ENCODE peak calls at places on chromosomes 12 and 14, in four cellular contexts. One of them, this sample, is unnamed.

GRCh38 chr14:74888164-74889158 is 6.7 kb downstream of the DLST start:
- DNase-seq in mammary epithelial cell: peak
- DNase-seq in fibroblast of pulmonary artery: no peak
- DNase-seq in right lobe of liver: no peak
- DNase-seq in this sample: peak

GRCh38 chr14:56718312-56718711 is 92.0 kb downstream of the OTX2 start:
- DNase-seq in mammary epithelial cell: no peak
- DNase-seq in fibroblast of pulmonary artery: no peak
- DNase-seq in right lobe of liver: no peak
- DNase-seq in this sample: no peak

GRCh38 chr14:99273724-99274345 is 1.8 kb upstream of the BCL11B start:
- DNase-seq in mammary epithelial cell: peak
- DNase-seq in fibroblast of pulmonary artery: no peak
- DNase-seq in right lobe of liver: no peak
- DNase-seq in this sample: no peak

GRCh38 chr12:105083551-105084105 is 630 bp downstream of the ALDH1L2 start:
- DNase-seq in mammary epithelial cell: peak
- DNase-seq in fibroblast of pulmonary artery: peak
- DNase-seq in right lobe of liver: no peak
- DNase-seq in this sample: peak

GRCh38 chr14:74299061-74299545 is 3.6 kb downstream of the ABCD4 start:
- DNase-seq in mammary epithelial cell: no peak
- DNase-seq in fibroblast of pulmonary artery: peak
- DNase-seq in right lobe of liver: no peak
- DNase-seq in this sample: no peak

GRCh38 chr14:73591690-73592448 is at the start of gene ACOT4:
- DNase-seq in mammary epithelial cell: peak
- DNase-seq in fibroblast of pulmonary artery: peak
- DNase-seq in right lobe of liver: peak
- DNase-seq in this sample: no peak

GRCh38 chr12:38689704-38690103 is 215.7 kb downstream of the CPNE8 start:
- DNase-seq in mammary epithelial cell: peak
- DNase-seq in fibroblast of pulmonary artery: peak
- DNase-seq in right lobe of liver: no peak
- DNase-seq in this sample: no peak

GRCh38 chr14:56390859-56391258 is 188.7 kb upstream of the TMEM260 start:
- DNase-seq in mammary epithelial cell: no peak
- DNase-seq in fibroblast of pulmonary artery: no peak
- DNase-seq in right lobe of liver: no peak
- DNase-seq in this sample: no peak

GRCh38 chr12:53068811-53069585 is 10.2 kb downstream of the SPRYD3 start:
- DNase-seq in mammary epithelial cell: peak
- DNase-seq in fibroblast of pulmonary artery: no peak
- DNase-seq in right lobe of liver: no peak
- DNase-seq in this sample: no peak

GRCh38 chr12:121467638-121468403 is 67.9 kb downstream of the RNF34 start:
- DNase-seq in mammary epithelial cell: no peak
- DNase-seq in fibroblast of pulmonary artery: peak
- DNase-seq in right lobe of liver: peak
- DNase-seq in this sample: no peak

GRCh38 chr12:107322063-107322462 is 228.7 kb upstream of the CRY1 start:
- DNase-seq in mammary epithelial cell: no peak
- DNase-seq in fibroblast of pulmonary artery: no peak
- DNase-seq in right lobe of liver: no peak
- DNase-seq in this sample: no peak

GRCh38 chr14:99524804-99525698 is 43.8 kb downstream of the CCNK start:
- DNase-seq in mammary epithelial cell: no peak
- DNase-seq in fibroblast of pulmonary artery: peak
- DNase-seq in right lobe of liver: peak
- DNase-seq in this sample: peak

GRCh38 chr12:108826115-108826806 is 31.1 kb downstream of the SSH1 start:
- DNase-seq in mammary epithelial cell: no peak
- DNase-seq in fibroblast of pulmonary artery: peak
- DNase-seq in right lobe of liver: no peak
- DNase-seq in this sample: peak

GRCh38 chr12:58539295-58539694 is 381.0 kb downstream of the LRIG3 start:
- DNase-seq in mammary epithelial cell: no peak
- DNase-seq in fibroblast of pulmonary artery: no peak
- DNase-seq in right lobe of liver: no peak
- DNase-seq in this sample: no peak

GRCh38 chr14:65476290-65476941 is 63.9 kb downstream of the FUT8 start:
- DNase-seq in mammary epithelial cell: no peak
- DNase-seq in fibroblast of pulmonary artery: no peak
- DNase-seq in right lobe of liver: no peak
- DNase-seq in this sample: no peak

GRCh38 chr12:62292761-62293446 is 32.7 kb downstream of the USP15 start:
- DNase-seq in mammary epithelial cell: no peak
- DNase-seq in fibroblast of pulmonary artery: no peak
- DNase-seq in right lobe of liver: no peak
- DNase-seq in this sample: no peak

GRCh38 chr12:106345739-106346138 is 11.8 kb upstream of the POLR3B start:
- DNase-seq in mammary epithelial cell: peak
- DNase-seq in fibroblast of pulmonary artery: peak
- DNase-seq in right lobe of liver: no peak
- DNase-seq in this sample: peak

GRCh38 chr12:44372259-44372658 is 503.9 kb downstream of the NELL2 start:
- DNase-seq in mammary epithelial cell: peak
- DNase-seq in fibroblast of pulmonary artery: no peak
- DNase-seq in right lobe of liver: no peak
- DNase-seq in this sample: peak

GRCh38 chr12:28294300-28294699 is 104.0 kb downstream of the CCDC91 start:
- DNase-seq in mammary epithelial cell: no peak
- DNase-seq in fibroblast of pulmonary artery: no peak
- DNase-seq in right lobe of liver: no peak
- DNase-seq in this sample: no peak

GRCh38 chr14:68841030-68841809 is 48.4 kb upstream of the ZFP36L1 start:
- DNase-seq in mammary epithelial cell: peak
- DNase-seq in fibroblast of pulmonary artery: peak
- DNase-seq in right lobe of liver: no peak
- DNase-seq in this sample: no peak

GRCh38 chr12:61584943-61585342 is 675.3 kb upstream of the USP15 start:
- DNase-seq in mammary epithelial cell: no peak
- DNase-seq in fibroblast of pulmonary artery: no peak
- DNase-seq in right lobe of liver: no peak
- DNase-seq in this sample: no peak

GRCh38 chr12:58415716-58416115 is 474.3 kb downstream of the ATP23 start:
- DNase-seq in mammary epithelial cell: no peak
- DNase-seq in fibroblast of pulmonary artery: no peak
- DNase-seq in right lobe of liver: no peak
- DNase-seq in this sample: no peak

GRCh38 chr12:85092814-85093370 is 56.7 kb downstream of the LRRIQ1 start:
- DNase-seq in mammary epithelial cell: peak
- DNase-seq in fibroblast of pulmonary artery: no peak
- DNase-seq in right lobe of liver: no peak
- DNase-seq in this sample: no peak

GRCh38 chr12:132952371-132953162 is 3.5 kb downstream of the ZNF605 start:
- DNase-seq in mammary epithelial cell: no peak
- DNase-seq in fibroblast of pulmonary artery: no peak
- DNase-seq in right lobe of liver: no peak
- DNase-seq in this sample: no peak

GRCh38 chr12:53052419-53053222 is 2.8 kb downstream of the TNS2 start:
- DNase-seq in mammary epithelial cell: peak
- DNase-seq in fibroblast of pulmonary artery: peak
- DNase-seq in right lobe of liver: peak
- DNase-seq in this sample: peak

GRCh38 chr12:82963961-82964360 is 277.3 kb downstream of the TMTC2 start:
- DNase-seq in mammary epithelial cell: no peak
- DNase-seq in fibroblast of pulmonary artery: no peak
- DNase-seq in right lobe of liver: no peak
- DNase-seq in this sample: no peak

GRCh38 chr12:129902371-129903091 is 1.3 kb downstream of the TMEM132D start:
- DNase-seq in mammary epithelial cell: no peak
- DNase-seq in fibroblast of pulmonary artery: no peak
- DNase-seq in right lobe of liver: no peak
- DNase-seq in this sample: no peak

GRCh38 chr14:63383776-63384367 is 65.1 kb upstream of the GPHB5 start:
- DNase-seq in mammary epithelial cell: no peak
- DNase-seq in fibroblast of pulmonary artery: no peak
- DNase-seq in right lobe of liver: no peak
- DNase-seq in this sample: no peak

GRCh38 chr12:4037747-4038312 is 164.6 kb upstream of the PARP11 start:
- DNase-seq in mammary epithelial cell: peak
- DNase-seq in fibroblast of pulmonary artery: peak
- DNase-seq in right lobe of liver: no peak
- DNase-seq in this sample: peak

GRCh38 chr12:124188561-124189405 is 106.1 kb upstream of the RFLNA start:
- DNase-seq in mammary epithelial cell: no peak
- DNase-seq in fibroblast of pulmonary artery: peak
- DNase-seq in right lobe of liver: no peak
- DNase-seq in this sample: no peak

GRCh38 chr14:96165493-96166474 is 38.9 kb upstream of the BDKRB2 start:
- DNase-seq in mammary epithelial cell: no peak
- DNase-seq in fibroblast of pulmonary artery: no peak
- DNase-seq in right lobe of liver: no peak
- DNase-seq in this sample: no peak

GRCh38 chr12:109445224-109445623 is 31.9 kb downstream of the KCTD10 start:
- DNase-seq in mammary epithelial cell: no peak
- DNase-seq in fibroblast of pulmonary artery: peak
- DNase-seq in right lobe of liver: no peak
- DNase-seq in this sample: peak

GRCh38 chr14:22316473-22316872 is 272.6 kb downstream of the DAD1 start:
- DNase-seq in mammary epithelial cell: no peak
- DNase-seq in fibroblast of pulmonary artery: no peak
- DNase-seq in right lobe of liver: no peak
- DNase-seq in this sample: no peak

GRCh38 chr12:116093915-116094314 is 183.6 kb downstream of the MED13L start:
- DNase-seq in mammary epithelial cell: no peak
- DNase-seq in fibroblast of pulmonary artery: no peak
- DNase-seq in right lobe of liver: no peak
- DNase-seq in this sample: no peak

GRCh38 chr14:105091335-105092123 is 26.3 kb upstream of the GPR132 start:
- DNase-seq in mammary epithelial cell: peak
- DNase-seq in fibroblast of pulmonary artery: no peak
- DNase-seq in right lobe of liver: peak
- DNase-seq in this sample: peak

GRCh38 chr14:75333523-75334190 is 55.0 kb downstream of the FOS start:
- DNase-seq in mammary epithelial cell: no peak
- DNase-seq in fibroblast of pulmonary artery: no peak
- DNase-seq in right lobe of liver: no peak
- DNase-seq in this sample: no peak

GRCh38 chr12:92486443-92487137 is 216.2 kb upstream of the PLEKHG7 start:
- DNase-seq in mammary epithelial cell: no peak
- DNase-seq in fibroblast of pulmonary artery: no peak
- DNase-seq in right lobe of liver: no peak
- DNase-seq in this sample: no peak

GRCh38 chr12:22658214-22658613 is 33.2 kb downstream of the ETNK1 start:
- DNase-seq in mammary epithelial cell: peak
- DNase-seq in fibroblast of pulmonary artery: peak
- DNase-seq in right lobe of liver: no peak
- DNase-seq in this sample: peak

GRCh38 chr12:64004639-64005038 is 160.1 kb downstream of the SRGAP1 start:
- DNase-seq in mammary epithelial cell: no peak
- DNase-seq in fibroblast of pulmonary artery: peak
- DNase-seq in right lobe of liver: no peak
- DNase-seq in this sample: peak

GRCh38 chr14:91325211-91325610 is 80.7 kb upstream of the GPR68 start:
- DNase-seq in mammary epithelial cell: no peak
- DNase-seq in fibroblast of pulmonary artery: no peak
- DNase-seq in right lobe of liver: no peak
- DNase-seq in this sample: no peak

GRCh38 chr14:91327661-91328312 is 83.3 kb upstream of the GPR68 start:
- DNase-seq in mammary epithelial cell: no peak
- DNase-seq in fibroblast of pulmonary artery: no peak
- DNase-seq in right lobe of liver: no peak
- DNase-seq in this sample: no peak

GRCh38 chr14:91326514-91326832 is 82.0 kb upstream of the GPR68 start:
- DNase-seq in mammary epithelial cell: no peak
- DNase-seq in fibroblast of pulmonary artery: no peak
- DNase-seq in right lobe of liver: no peak
- DNase-seq in this sample: no peak

GRCh38 chr14:91328313-91329050 is 84.0 kb upstream of the GPR68 start:
- DNase-seq in mammary epithelial cell: no peak
- DNase-seq in fibroblast of pulmonary artery: no peak
- DNase-seq in right lobe of liver: no peak
- DNase-seq in this sample: no peak

GRCh38 chr14:91327201-91327600 is 82.7 kb upstream of the GPR68 start:
- DNase-seq in mammary epithelial cell: no peak
- DNase-seq in fibroblast of pulmonary artery: no peak
- DNase-seq in right lobe of liver: no peak
- DNase-seq in this sample: no peak
- TF ChIP-seq CTCF in mammary epithelial cell: no peak
- TF ChIP-seq CTCF in fibroblast of pulmonary artery: no peak
- TF ChIP-seq CTCF in right lobe of liver: no peak
- TF ChIP-seq CTCF in this sample: no peak

GRCh38 chr14:77066555-77067172 is 31.4 kb upstream of the CIPC start:
- DNase-seq in mammary epithelial cell: no peak
- DNase-seq in fibroblast of pulmonary artery: peak
- DNase-seq in right lobe of liver: no peak
- DNase-seq in this sample: no peak
- TF ChIP-seq CTCF in mammary epithelial cell: no peak
- TF ChIP-seq CTCF in fibroblast of pulmonary artery: no peak
- TF ChIP-seq CTCF in right lobe of liver: no peak
- TF ChIP-seq CTCF in this sample: no peak

DNA sequence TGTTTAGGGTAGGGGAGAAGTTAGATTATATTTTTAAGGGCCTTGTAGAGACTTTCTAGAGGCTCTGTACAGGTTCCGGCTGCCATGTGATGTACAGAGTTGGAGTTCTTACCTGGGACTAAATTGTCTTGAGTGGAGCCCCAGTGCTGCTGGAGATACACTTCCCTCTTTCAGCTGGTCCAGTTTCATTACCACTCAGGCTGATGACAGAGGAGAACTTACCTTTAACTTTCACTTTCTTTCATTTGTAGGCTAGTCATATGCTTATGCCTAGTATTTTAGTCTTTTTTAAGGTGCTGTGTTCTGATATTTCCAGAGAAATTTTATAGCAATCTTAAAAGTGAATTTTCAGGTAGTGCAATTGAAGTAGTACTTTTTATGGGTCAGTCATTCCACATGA is 117.3 kb downstream of the ERC1 start:
- DNase-seq in mammary epithelial cell: no peak
- DNase-seq in fibroblast of pulmonary artery: no peak
- DNase-seq in right lobe of liver: no peak
- DNase-seq in this sample: no peak
- TF ChIP-seq CTCF in mammary epithelial cell: no peak
- TF ChIP-seq CTCF in fibroblast of pulmonary artery: no peak
- TF ChIP-seq CTCF in right lobe of liver: no peak
- TF ChIP-seq CTCF in this sample: no peak

GRCh38 chr14:36505892-36506731 is 13.9 kb downstream of the NKX2-1 start:
- DNase-seq in mammary epithelial cell: no peak
- DNase-seq in fibroblast of pulmonary artery: no peak
- DNase-seq in right lobe of liver: no peak
- DNase-seq in this sample: no peak
- TF ChIP-seq CTCF in mammary epithelial cell: no peak
- TF ChIP-seq CTCF in fibroblast of pulmonary artery: no peak
- TF ChIP-seq CTCF in right lobe of liver: no peak
- TF ChIP-seq CTCF in this sample: peak

This sample was measured in HFFc6.